ENCODE peak calls at places on chromosomes 3 and 15, in six cellular contexts. D is psoas muscle, B is right lobe of liver, X is mesothelial cell of epicardium, W is fibroblast of lung, H is upper lobe of left lung. R is an unnamed sample.

GRCh38 chr15:51094606-51095569 is at the start of gene TNFAIP8L3:
- DNase-seq in W (peak; percentile 36), B (no peak), D (peak; percentile 50), X (peak; percentile 42), H (no peak), R (no peak)

GRCh38 chr3:65439641-65440040 is 599.1 kb downstream of the MAGI1 start:
- DNase-seq in D (peak; percentile 63), X (peak; percentile 39), B (peak; percentile 57), W (peak; percentile 76), H (peak; percentile 23), R (no peak)

GRCh38 chr3:125406070-125406469 is 30.9 kb upstream of the ZNF148 start:
- DNase-seq in D (no peak), X (no peak), B (no peak), W (no peak), H (no peak), R (no peak)

GRCh38 chr15:39066677-39067076 is 502.1 kb upstream of the RASGRP1 start:
- DNase-seq in B (no peak), H (no peak), W (no peak), X (no peak), D (no peak), R (no peak)

GRCh38 chr3:110752307-110752706 is 319.3 kb upstream of the NECTIN3 start:
- DNase-seq in W (no peak), H (no peak), X (peak; percentile 43), D (no peak), B (no peak), R (no peak)

GRCh38 chr3:120487079-120487693 is 36.4 kb upstream of the FSTL1 start:
- DNase-seq in D (no peak), H (no peak), X (no peak), W (peak; percentile 95), B (no peak), R (no peak)

GRCh38 chr15:42908538-42908937 is 12.0 kb downstream of the TTBK2 start:
- DNase-seq in H (no peak), B (no peak), X (no peak), W (no peak), D (no peak), R (no peak)

GRCh38 chr3:81554348-81554747 is 207.1 kb downstream of the GBE1 start:
- DNase-seq in X (no peak), D (no peak), H (no peak), B (no peak), W (peak; percentile 87), R (no peak)

GRCh38 chr3:99872633-99873254 is 55.1 kb downstream of the CMSS1 start:
- DNase-seq in D (no peak), X (no peak), B (no peak), W (no peak), H (no peak), R (no peak)

GRCh38 chr15:74878273-74878672 is 5.1 kb upstream of the SCAMP2 start:
- DNase-seq in B (no peak), W (no peak), X (no peak), H (no peak), D (no peak), R (no peak)

GRCh38 chr3:14608298-14608697 is 43.3 kb upstream of the CCDC174 start:
- DNase-seq in W (no peak), B (no peak), X (no peak), D (no peak), H (no peak), R (no peak)
- TF ChIP-seq CTCF in W (no peak), B (no peak), X (no peak), D (no peak), H (no peak), R (no peak)

GRCh38 chr3:33006571-33007286 is 55.3 kb downstream of the CCR4 start:
- DNase-seq in B (no peak), W (no peak), D (no peak), X (no peak), H (no peak), R (no peak)

GRCh38 chr3:33004205-33004604 is 52.8 kb downstream of the CCR4 start:
- DNase-seq in W (no peak), H (no peak), X (no peak), B (no peak), D (no peak), R (no peak)

GRCh38 chr3:33007776-33008175 is 56.3 kb downstream of the CCR4 start:
- DNase-seq in B (no peak), X (no peak), H (no peak), D (no peak), W (no peak), R (no peak)

GRCh38 chr3:33004961-33005360 is 53.5 kb downstream of the CCR4 start:
- DNase-seq in D (no peak), H (no peak), W (no peak), B (no peak), X (no peak), R (no peak)

DNA sequence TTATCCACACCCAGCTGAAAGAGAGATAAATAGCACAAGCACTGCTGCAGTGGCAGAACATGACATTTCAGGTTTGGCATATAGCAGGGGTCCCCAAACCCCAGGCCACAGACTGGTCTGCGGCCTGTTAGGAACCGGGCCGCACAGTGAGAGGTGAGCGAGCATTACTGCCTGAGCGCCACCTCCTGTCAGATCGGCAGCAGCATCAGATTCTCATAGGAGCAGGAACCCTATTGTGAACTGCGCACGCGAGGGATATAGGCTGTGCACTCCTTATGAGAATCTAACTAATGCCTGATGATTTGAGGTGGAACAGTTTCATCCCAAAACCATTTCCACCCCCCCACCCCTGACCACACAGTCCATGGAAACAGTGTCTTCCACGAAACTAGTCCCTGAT is 54.6 kb downstream of the CCR4 start:
- DNase-seq in H (no peak), D (no peak), B (no peak), X (no peak), W (no peak), R (no peak)
- TF ChIP-seq CTCF in H (no peak), D (no peak), B (no peak), X (no peak), W (no peak), R (no peak)

GRCh38 chr3:26498192-26498591 is 124.4 kb upstream of the LRRC3B start:
- DNase-seq in D (no peak), X (no peak), W (no peak), H (no peak), B (no peak), R (no peak)
- TF ChIP-seq CTCF in D (no peak), X (no peak), W (no peak), H (no peak), B (no peak), R (no peak)

DNA sequence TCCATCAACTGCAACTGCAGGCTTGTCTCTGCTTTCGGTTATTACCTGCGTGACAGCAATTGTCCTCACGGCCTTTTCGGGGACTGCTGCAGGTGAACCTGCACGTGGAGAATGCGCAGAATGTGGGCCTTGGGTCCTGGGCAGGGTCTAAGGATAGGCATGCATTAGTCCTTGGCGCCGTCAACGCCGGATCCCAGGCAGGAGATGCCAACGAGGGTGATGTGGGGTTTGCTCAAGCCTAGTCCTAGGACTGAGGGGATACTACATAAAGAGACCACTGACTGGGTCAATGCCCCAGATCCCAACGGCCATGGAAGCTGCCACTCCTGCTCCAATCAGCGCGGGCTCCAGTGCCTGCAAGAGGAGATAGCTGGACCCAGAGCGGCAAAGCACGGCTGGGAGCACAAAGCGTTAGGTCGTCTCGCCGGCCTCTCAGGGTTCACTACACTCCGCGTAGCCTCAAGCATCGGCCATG is 448 bp upstream of the RBM15B start:
- DNase-seq in W (no peak), B (no peak), D (no peak), H (no peak), X (no peak), R (no peak)
- TF ChIP-seq CTCF in W (no peak), B (no peak), D (no peak), H (no peak), X (no peak), R (no peak)

GRCh38 chr15:63041982-63042878 is at the start of gene TPM1:
- DNase-seq in W (peak; percentile 84), H (peak; percentile 50), D (peak; percentile 92), B (peak; percentile 69), X (peak; percentile 85), R (no peak)
- TF ChIP-seq CTCF in W (no peak), H (no peak), D (no peak), B (no peak), X (no peak), R (no peak)

DNA sequence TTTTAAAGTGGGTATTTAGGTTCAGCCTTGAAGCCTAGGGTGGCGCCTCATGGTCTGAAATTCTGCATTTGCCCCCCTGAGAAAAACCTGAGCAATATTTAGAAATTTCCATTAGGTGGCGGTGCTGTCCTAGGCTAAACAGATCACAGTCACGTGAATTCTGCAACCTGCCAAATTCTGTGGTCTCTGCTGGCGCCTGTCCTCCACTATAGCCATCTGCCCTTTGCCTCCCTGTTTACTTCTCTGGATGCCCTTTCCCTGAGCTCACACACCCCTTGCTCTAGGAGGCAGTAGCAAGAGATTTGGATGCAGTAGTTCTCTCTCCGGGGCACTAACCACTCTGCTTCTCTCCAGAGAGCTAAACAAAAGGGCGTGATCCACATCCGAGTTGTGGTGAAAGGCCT is 9.1 kb downstream of the MRPS11 start:
- DNase-seq in D (no peak), W (peak; percentile 78), X (no peak), B (peak; percentile 67), H (no peak), R (no peak)
- TF ChIP-seq CTCF in D (peak; percentile 34), W (peak; percentile 67), X (peak; percentile 65), B (peak; percentile 58), H (peak; percentile 5), R (no peak)

GRCh38 chr3:44861412-44862220 is at the start of gene TMEM42:
- DNase-seq in H (peak; percentile 90), B (peak; percentile 95), X (peak; percentile 91), W (peak; percentile 92), D (peak; percentile 96), R (peak; percentile 77)
- TF ChIP-seq CTCF in H (no peak), B (no peak), X (no peak), W (peak; percentile 27), D (peak; percentile 21), R (no peak)

GRCh38 chr3:152508705-152509104 is 240.0 kb downstream of the MBNL1 start:
- DNase-seq in B (no peak), D (no peak), X (no peak), H (no peak), W (peak; percentile 6), R (no peak)
- TF ChIP-seq CTCF in B (peak; percentile 41), D (peak; percentile 42), X (peak; percentile 59), H (peak; percentile 11), W (no peak), R (no peak)

R was measured in omental fat pad.